ENCODE peak calls at places on chromosomes 2 and 18, in five cellular contexts. Y is Peyer's patch, X is iPS DF 6.9, N is AG04449, Z is prostate gland. G is an unnamed sample.

GRCh38 chr18:60929966-60930365 is 403.3 kb upstream of the CDH20 start:
- DNase-seq in Y (no peak), X (no peak), N (no peak), Z (no peak), G (no peak)

GRCh38 chr2:68266655-68267054 is 14.3 kb upstream of the PPP3R1 start:
- DNase-seq in Y (no peak), X (no peak), N (no peak), Z (no peak), G (no peak)

GRCh38 chr2:174688079-174688478 is 76.2 kb downstream of the CHRNA1 start:
- DNase-seq in Y (no peak), X (no peak), N (no peak), Z (no peak), G (peak; percentile 46)

GRCh38 chr2:207782238-207783030 is 12.7 kb upstream of the FZD5 start:
- DNase-seq in Y (peak; percentile 85), X (no peak), N (no peak), Z (no peak), G (no peak)

GRCh38 chr2:199462167-199462976 is 4.6 kb upstream of the SATB2 start:
- DNase-seq in Y (no peak), X (no peak), N (no peak), Z (no peak), G (no peak)

GRCh38 chr18:76892832-76893231 is 70.5 kb downstream of the ZNF236 start:
- DNase-seq in Y (no peak), X (no peak), N (no peak), Z (no peak), G (no peak)

GRCh38 chr18:34660572-34660971 is 49.5 kb upstream of the DTNA start:
- DNase-seq in Y (no peak), X (no peak), N (no peak), Z (no peak), G (no peak)

GRCh38 chr2:41496908-41497307 is 550.9 kb upstream of the PKDCC start:
- DNase-seq in Y (no peak), X (no peak), N (no peak), Z (no peak), G (no peak)

DNA sequence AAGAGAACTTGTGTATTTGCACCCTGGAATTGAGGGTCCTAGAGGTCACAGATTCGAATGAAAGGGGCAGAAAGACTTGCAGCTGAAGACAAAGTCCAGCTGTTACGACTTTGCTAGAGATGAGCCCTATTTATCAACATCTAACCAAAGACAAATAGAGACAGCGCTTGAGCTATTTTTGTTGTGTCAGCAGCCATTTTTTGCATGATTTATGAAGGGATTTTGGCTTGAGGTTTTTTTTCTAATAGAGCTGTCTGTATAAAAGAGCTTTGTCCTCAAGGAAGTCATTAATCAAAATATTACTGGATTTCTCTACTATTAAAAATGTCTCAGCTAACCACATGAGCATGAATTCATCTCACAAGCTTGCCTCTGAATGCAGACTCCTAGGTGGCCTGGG is 7.0 kb upstream of the CD226 start:
- DNase-seq in Y (no peak), X (no peak), N (no peak), Z (no peak), G (no peak)
- H3K4me3 ChIP-seq in Y (no peak overlapping the region), X (no peak overlapping the region), N (no peak overlapping the region), Z (no peak overlapping the region), G (no peak overlapping the region)

GRCh38 chr2:215968499-215968898 is 44.9 kb downstream of the MREG start:
- DNase-seq in Y (no peak), X (no peak), N (no peak), Z (no peak), G (no peak)
- H3K4me3 ChIP-seq in Y (no peak overlapping the region), X (no peak overlapping the region), N (no peak overlapping the region), Z (no peak overlapping the region), G (no peak overlapping the region)

GRCh38 chr2:113124984-113125855 is 2.2 kb upstream of the IL1RN start:
- DNase-seq in Y (no peak), X (no peak), N (no peak), Z (no peak), G (no peak)
- H3K4me3 ChIP-seq in Y (no peak overlapping the region), X (no peak overlapping the region), N (no peak overlapping the region), Z (no peak overlapping the region), G (no peak overlapping the region)

DNA sequence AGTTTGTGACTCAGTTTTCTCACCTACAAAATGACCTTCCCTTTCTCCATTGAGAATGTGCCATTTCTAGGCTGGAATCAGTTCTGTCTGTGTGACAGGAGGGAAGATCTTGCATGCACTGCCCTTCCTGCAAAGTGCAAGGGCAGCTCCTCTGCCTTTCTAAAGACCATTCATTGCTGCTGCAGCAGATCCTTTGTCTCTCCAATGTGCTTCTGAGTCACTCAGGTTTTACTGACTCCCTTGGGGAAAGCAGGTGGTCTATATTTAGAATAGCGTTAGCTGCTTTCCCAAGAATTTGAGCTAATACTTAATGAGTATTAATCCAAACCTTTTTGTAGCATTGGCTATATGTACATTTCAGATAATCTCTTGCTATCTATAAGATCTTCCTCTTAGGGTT is 62.5 kb downstream of the DAW1 start:
- DNase-seq in Y (no peak), X (no peak), N (no peak), Z (no peak), G (no peak)
- H3K4me3 ChIP-seq in Y (no peak overlapping the region), X (no peak overlapping the region), N (no peak overlapping the region), Z (no peak overlapping the region), G (no peak overlapping the region)